ENCODE peak calls at places on chromosomes 6 and 20, in eight cellular contexts. U, I, E, N, Q, D, V and X are unnamed samples.
A peak's percentile ranks its signal among the peaks of the same experiment; 100 is the strongest.

GRCh38 chr20:36155991-36156390 is 1.5 kb downstream of the EPB41L1 start:
- DNase-seq in U (no peak), I (no peak), E (no peak), N (no peak), Q (no peak), D (no peak), V (no peak), X (no peak)

GRCh38 chr6:142716097-142716496 is 228.9 kb downstream of the HIVEP2 start:
- DNase-seq in U (no peak), I (no peak), E (no peak), N (no peak), Q (no peak), D (no peak), V (no peak), X (no peak)

GRCh38 chr6:168369776-168370175 is 50.2 kb upstream of the DACT2 start:
- DNase-seq in U (no peak), I (no peak), E (no peak), N (no peak), Q (no peak), D (no peak), V (no peak), X (no peak)

GRCh38 chr20:36478137-36478905 is 63.0 kb upstream of the MYL9 start:
- DNase-seq in U (peak; percentile 54), I (no peak), E (no peak), N (no peak), Q (no peak), D (no peak), V (no peak), X (no peak)

GRCh38 chr20:24402234-24402633 is 67.2 kb upstream of the SYNDIG1 start:
- DNase-seq in U (no peak), I (no peak), E (no peak), N (no peak), Q (no peak), D (no peak), V (no peak), X (no peak)

GRCh38 chr20:61990484-61990883 is 75.2 kb downstream of the TAF4 start:
- DNase-seq in U (no peak), I (no peak), E (no peak), N (no peak), Q (no peak), D (no peak), V (no peak), X (no peak)

GRCh38 chr6:149844480-149844879 is 19.7 kb downstream of the LRP11 start:
- DNase-seq in U (no peak), I (no peak), E (no peak), N (no peak), Q (no peak), D (no peak), V (no peak), X (no peak)

GRCh38 chr6:52190409-52190808 is 4.2 kb downstream of the IL17A start:
- DNase-seq in U (no peak), I (no peak), E (no peak), N (no peak), Q (no peak), D (no peak), V (no peak), X (no peak)

GRCh38 chr6:101117397-101118185 is 236.5 kb upstream of the ASCC3 start:
- DNase-seq in U (no peak), I (peak; percentile 59), E (peak; percentile 8), N (no peak), Q (no peak), D (no peak), V (no peak), X (no peak)

GRCh38 chr6:38640216-38640909 is 634 bp upstream of the BTBD9 start:
- DNase-seq in U (no peak), I (no peak), E (peak; percentile 14), N (no peak), Q (no peak), D (peak; percentile 18), V (no peak), X (no peak)

GRCh38 chr20:48047453-48047852 is 262.2 kb upstream of the SULF2 start:
- DNase-seq in U (no peak), I (no peak), E (no peak), N (no peak), Q (no peak), D (no peak), V (no peak), X (no peak)

GRCh38 chr20:59829415-59830106 is 103.9 kb downstream of the SYCP2 start:
- DNase-seq in U (no peak), I (peak; percentile 12), E (no peak), N (no peak), Q (no peak), D (no peak), V (no peak), X (no peak)

GRCh38 chr6:21829126-21829525 is 235.6 kb downstream of the SOX4 start:
- DNase-seq in U (no peak), I (no peak), E (no peak), N (no peak), Q (no peak), D (no peak), V (no peak), X (no peak)

GRCh38 chr6:21827425-21828192 is 234.1 kb downstream of the SOX4 start:
- DNase-seq in U (peak; percentile 59), I (no peak), E (no peak), N (no peak), Q (no peak), D (no peak), V (no peak), X (no peak)

GRCh38 chr6:21826031-21826430 is 232.5 kb downstream of the SOX4 start:
- DNase-seq in U (peak; percentile 42), I (no peak), E (no peak), N (no peak), Q (no peak), D (no peak), V (no peak), X (no peak)

GRCh38 chr6:21826460-21826859 is 232.9 kb downstream of the SOX4 start:
- DNase-seq in U (no peak), I (no peak), E (no peak), N (no peak), Q (no peak), D (no peak), V (no peak), X (no peak)

GRCh38 chr6:21828689-21829088 is 235.1 kb downstream of the SOX4 start:
- DNase-seq in U (no peak), I (no peak), E (no peak), N (no peak), Q (no peak), D (no peak), V (no peak), X (no peak)
- TF ChIP-seq CTCF in U (no peak), I (no peak), E (no peak), N (no peak), Q (no peak), D (no peak), V (no peak), X (no peak)

DNA sequence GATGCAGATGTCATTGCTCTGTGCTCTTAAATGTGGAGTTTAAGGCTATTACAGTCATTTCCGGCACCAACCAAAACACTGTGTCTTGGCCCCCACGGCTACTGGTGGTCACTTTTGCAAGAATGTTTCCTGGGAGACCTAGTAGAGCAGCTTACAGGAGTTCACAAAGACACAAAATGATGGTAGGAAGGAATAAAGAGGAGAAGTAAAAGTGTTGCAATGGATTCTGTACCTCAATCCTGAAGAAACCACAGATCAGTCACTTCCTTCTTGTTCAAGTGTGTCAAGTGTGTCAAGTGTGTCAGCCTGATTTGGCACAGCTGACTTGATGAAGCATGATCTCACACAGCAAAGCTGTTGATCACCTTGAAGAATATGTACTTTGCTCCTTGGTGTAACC is 344.0 kb downstream of the PLCB1 start:
- DNase-seq in U (peak; percentile 11), I (no peak), E (no peak), N (peak; percentile 94), Q (no peak), D (no peak), V (no peak), X (no peak)
- H3K4me3 ChIP-seq in U (no peak overlapping the region), I (no peak overlapping the region), E (no peak overlapping the region), N (no peak overlapping the region), Q (no peak overlapping the region), D (no peak overlapping the region), V (no peak overlapping the region), X (no peak overlapping the region)

GRCh38 chr6:80425089-80425823 is 318.8 kb downstream of the BCKDHB start:
- DNase-seq in U (peak; percentile 99), I (no peak), E (peak; percentile 93), N (no peak), Q (peak; percentile 99), D (no peak), V (no peak), X (no peak)
- TF ChIP-seq CTCF in U (peak; percentile 24), I (no peak), E (no peak), N (no peak), Q (no peak), D (no peak), V (no peak), X (no peak)

GRCh38 chr6:108565091-108565766 is 4.5 kb downstream of the FOXO3 start:
- DNase-seq in U (no peak), I (no peak), E (peak; percentile 14), N (peak; percentile 41), Q (no peak), D (peak; percentile 50), V (no peak), X (peak; percentile 85)
- H3K4me3 ChIP-seq in U (no peak overlapping the region), I (no peak overlapping the region), E (no peak overlapping the region), N (no peak overlapping the region), Q (no peak overlapping the region), D (peak overlapping the region; percentile 4), V (peak overlapping the region; percentile 99), X (no peak overlapping the region)

GRCh38 chr20:56769971-56770570 is 141.0 kb downstream of the TFAP2C start:
- DNase-seq in U (no peak), I (no peak), E (peak; percentile 31), N (no peak), Q (no peak), D (no peak), V (no peak), X (no peak)

GRCh38 chr20:56764671-56765070 is 135.6 kb downstream of the TFAP2C start:
- DNase-seq in U (no peak), I (no peak), E (no peak), N (no peak), Q (no peak), D (no peak), V (no peak), X (no peak)

GRCh38 chr20:56765172-56766073 is 136.3 kb downstream of the TFAP2C start:
- DNase-seq in U (no peak), I (no peak), E (no peak), N (no peak), Q (no peak), D (no peak), V (no peak), X (no peak)

GRCh38 chr20:56762829-56763228 is 133.7 kb downstream of the TFAP2C start:
- DNase-seq in U (no peak), I (no peak), E (no peak), N (no peak), Q (no peak), D (no peak), V (no peak), X (no peak)

GRCh38 chr20:56766528-56766927 is 137.4 kb downstream of the TFAP2C start:
- DNase-seq in U (no peak), I (no peak), E (no peak), N (no peak), Q (no peak), D (no peak), V (no peak), X (no peak)
- TF ChIP-seq CTCF in U (no peak), I (no peak), E (no peak), N (no peak), Q (no peak), D (no peak), V (no peak), X (no peak)

GRCh38 chr6:2763876-2764540 is 1.2 kb upstream of the WRNIP1 start:
- DNase-seq in U (no peak), I (no peak), E (no peak), N (no peak), Q (no peak), D (no peak), V (no peak), X (no peak)
- H3K4me3 ChIP-seq in U (peak overlapping the region; percentile 70), I (no peak overlapping the region), E (peak overlapping the region; percentile 54), N (no peak overlapping the region), Q (peak overlapping the region; percentile 58), D (no peak overlapping the region), V (peak overlapping the region; percentile 67), X (peak overlapping the region; percentile 69)